ENCODE peak calls at places on chromosomes 12 and 14, in six cellular contexts. P is fibroblast of lung, I is GM12864, A is brain microvascular endothelial cell, G is left lung, V is HEK293T. Z is an unnamed sample.

GRCh38 chr12:128817115-128818015 is 6.4 kb downstream of the SLC15A4 start:
- DNase-seq in V (peak), G (no peak), I (no peak), A (peak), P (peak), Z (peak)

GRCh38 chr12:65632131-65632855 is 192.0 kb upstream of the HMGA2 start:
- DNase-seq in I (no peak), G (no peak), V (no peak), P (peak), A (peak), Z (peak)

GRCh38 chr12:119082496-119082895 is 96.2 kb upstream of the HSPB8 start:
- DNase-seq in A (no peak), V (no peak), G (peak), I (no peak), P (no peak), Z (no peak)

GRCh38 chr12:58176296-58176869 is 235.0 kb downstream of the ATP23 start:
- DNase-seq in G (no peak), A (peak), P (no peak), I (no peak), V (peak), Z (peak)

GRCh38 chr12:119624971-119625370 is 31.4 kb downstream of the TMEM233 start:
- DNase-seq in V (no peak), I (no peak), A (no peak), P (peak), G (no peak), Z (peak)

GRCh38 chr12:52344111-52344510 is 22.9 kb upstream of the KRT83 start:
- DNase-seq in P (no peak), G (no peak), I (no peak), A (no peak), V (no peak), Z (no peak)

GRCh38 chr14:103393687-103394626 is 8.7 kb downstream of the MARK3 start:
- DNase-seq in G (no peak), P (peak), I (no peak), V (peak), A (no peak), Z (no peak)

GRCh38 chr12:32906407-32907165 is 10.0 kb upstream of the PKP2 start:
- DNase-seq in G (no peak), P (no peak), A (no peak), V (no peak), I (peak), Z (no peak)

GRCh38 chr14:30966415-30967363 is 58.8 kb upstream of the AP4S1 start:
- DNase-seq in I (no peak), G (no peak), V (no peak), P (peak), A (peak), Z (no peak)

GRCh38 chr12:54161481-54162437 is 27.0 kb downstream of the SMUG1 start:
- DNase-seq in V (no peak), I (no peak), P (no peak), G (no peak), A (no peak), Z (no peak)

GRCh38 chr14:90517431-90517841 is 120.6 kb downstream of the CALM1 start:
- DNase-seq in I (no peak), A (no peak), V (no peak), G (peak), P (no peak), Z (no peak)

GRCh38 chr12:129101404-129101803 is 248.1 kb downstream of the GLT1D1 start:
- DNase-seq in I (no peak), V (no peak), P (no peak), G (no peak), A (no peak), Z (no peak)

GRCh38 chr12:117279606-117280005 is 81.8 kb downstream of the NOS1 start:
- DNase-seq in V (no peak), G (no peak), P (no peak), I (no peak), A (no peak), Z (no peak)

GRCh38 chr12:132362966-132363660 is 33.7 kb upstream of the GALNT9 start:
- DNase-seq in G (peak), I (no peak), A (no peak), V (no peak), P (no peak), Z (no peak)

GRCh38 chr12:104599272-104599984 is 142.7 kb downstream of the CHST11 start:
- DNase-seq in P (no peak), V (no peak), I (no peak), A (no peak), G (no peak), Z (no peak)

GRCh38 chr12:81440001-81440400 is 319.1 kb downstream of the PPFIA2 start:
- DNase-seq in P (no peak), A (no peak), I (no peak), G (no peak), V (no peak), Z (no peak)

GRCh38 chr14:74038015-74038859 is 19.1 kb downstream of the BBOF1 start:
- DNase-seq in A (peak), I (no peak), P (peak), G (no peak), V (peak), Z (peak)

GRCh38 chr12:114480309-114481199 is 74.6 kb upstream of the TBX5 start:
- DNase-seq in A (no peak), V (no peak), P (no peak), G (no peak), I (no peak), Z (no peak)

GRCh38 chr14:60064491-60065072 is 27.1 kb upstream of the PCNX4 start:
- DNase-seq in G (no peak), P (peak), A (no peak), I (peak), V (peak), Z (peak)

GRCh38 chr14:89771251-89771650 is 183.3 kb downstream of the EFCAB11 start:
- DNase-seq in G (no peak), V (no peak), P (peak), I (no peak), A (peak), Z (peak)

Z was measured in H4.